ENCODE peak calls at places on chromosomes 16 and 17, in six cellular contexts. One of them, this sample, is unnamed.

GRCh38 chr16:85296859-85297698 is 184.8 kb upstream of the CIBAR2 start:
- DNase-seq in substantia nigra: peak
- DNase-seq in C1 segment of cervical spinal cord: peak
- DNase-seq in M059J: peak
- DNase-seq in stromal cell of bone marrow: no peak
- DNase-seq in activated CD4-positive, CD25-positive, alpha-beta regulatory T cell: peak
- DNase-seq in this sample: peak

GRCh38 chr17:39794249-39794970 is 56.7 kb downstream of the GRB7 start:
- DNase-seq in substantia nigra: no peak
- DNase-seq in C1 segment of cervical spinal cord: no peak
- DNase-seq in stromal cell of bone marrow: no peak
- DNase-seq in activated CD4-positive, CD25-positive, alpha-beta regulatory T cell: no peak
- DNase-seq in M059J: no peak
- DNase-seq in this sample: no peak

GRCh38 chr16:88197481-88198456 is 185.0 kb upstream of the ZNF469 start:
- DNase-seq in C1 segment of cervical spinal cord: no peak
- DNase-seq in activated CD4-positive, CD25-positive, alpha-beta regulatory T cell: no peak
- DNase-seq in substantia nigra: no peak
- DNase-seq in M059J: no peak
- DNase-seq in stromal cell of bone marrow: no peak
- DNase-seq in this sample: no peak

GRCh38 chr17:45019177-45019711 is 32.2 kb downstream of the DCAKD start:
- DNase-seq in substantia nigra: peak
- DNase-seq in activated CD4-positive, CD25-positive, alpha-beta regulatory T cell: peak
- DNase-seq in M059J: peak
- DNase-seq in C1 segment of cervical spinal cord: peak
- DNase-seq in stromal cell of bone marrow: peak
- DNase-seq in this sample: peak

GRCh38 chr16:30740364-30741251 is 7.6 kb upstream of the PHKG2 start:
- DNase-seq in C1 segment of cervical spinal cord: peak
- DNase-seq in substantia nigra: no peak
- DNase-seq in activated CD4-positive, CD25-positive, alpha-beta regulatory T cell: no peak
- DNase-seq in stromal cell of bone marrow: peak
- DNase-seq in M059J: peak
- DNase-seq in this sample: peak

GRCh38 chr16:47806309-47806847 is 345.2 kb downstream of the PHKB start:
- DNase-seq in activated CD4-positive, CD25-positive, alpha-beta regulatory T cell: no peak
- DNase-seq in stromal cell of bone marrow: no peak
- DNase-seq in C1 segment of cervical spinal cord: no peak
- DNase-seq in substantia nigra: no peak
- DNase-seq in M059J: no peak
- DNase-seq in this sample: no peak

GRCh38 chr16:53541326-53541725 is 38.3 kb upstream of the AKTIP start:
- DNase-seq in stromal cell of bone marrow: peak
- DNase-seq in M059J: no peak
- DNase-seq in substantia nigra: no peak
- DNase-seq in activated CD4-positive, CD25-positive, alpha-beta regulatory T cell: no peak
- DNase-seq in C1 segment of cervical spinal cord: no peak
- DNase-seq in this sample: no peak

GRCh38 chr17:10698116-10698818 is 873 bp downstream of the ADPRM start:
- DNase-seq in substantia nigra: no peak
- DNase-seq in stromal cell of bone marrow: peak
- DNase-seq in activated CD4-positive, CD25-positive, alpha-beta regulatory T cell: no peak
- DNase-seq in M059J: peak
- DNase-seq in C1 segment of cervical spinal cord: no peak
- DNase-seq in this sample: no peak